ENCODE peak calls at places on chromosomes 12 and 14, in four cellular contexts. U, W, D and H are unnamed samples.

GRCh38 chr12:70543444-70543843 is 93.8 kb downstream of the PTPRB start:
- DNase-seq in U (no peak), D (peak), W (peak), H (no peak)

GRCh38 chr14:73143617-73144016 is 7.3 kb downstream of the PSEN1 start:
- DNase-seq in W (no peak), D (no peak), U (no peak), H (no peak)

GRCh38 chr12:32115404-32116104 is 8.9 kb downstream of the BICD1 start:
- DNase-seq in W (peak), U (peak), D (peak), H (no peak)

GRCh38 chr12:112322882-112323547 is 59.2 kb downstream of the HECTD4 start:
- DNase-seq in W (no peak), U (no peak), D (no peak), H (no peak)

GRCh38 chr12:57235012-57235727 is 5.7 kb downstream of the SHMT2 start:
- DNase-seq in W (peak), D (no peak), U (peak), H (no peak)

GRCh38 chr12:62757048-62757447 is 177.9 kb downstream of the PPM1H start:
- DNase-seq in D (no peak), W (no peak), U (no peak), H (no peak)

GRCh38 chr14:91326514-91326832 is 82.0 kb upstream of the GPR68 start:
- DNase-seq in U (no peak), W (no peak), D (no peak), H (no peak)

GRCh38 chr14:92615451-92615850 is 101.9 kb downstream of the RIN3 start:
- DNase-seq in W (no peak), D (no peak), U (no peak), H (no peak)

GRCh38 chr12:32920506-32921085 is 24.0 kb upstream of the PKP2 start:
- DNase-seq in W (peak), D (no peak), U (no peak), H (no peak)

GRCh38 chr14:98323850-98324249 is 948.1 kb downstream of the BCL11B start:
- DNase-seq in D (no peak), W (peak), U (no peak), H (no peak)

GRCh38 chr12:124410354-124411175 is 115.7 kb downstream of the RFLNA start:
- DNase-seq in D (no peak), W (no peak), U (no peak), H (no peak)

GRCh38 chr14:59347511-59347900 is 117.7 kb downstream of the GPR135 start:
- DNase-seq in W (no peak), D (no peak), U (no peak), H (no peak)

GRCh38 chr12:810635-811415 is 58.4 kb downstream of the WNK1 start:
- DNase-seq in W (no peak), U (no peak), D (no peak), H (no peak)

GRCh38 chr14:96889091-96889490 is 91.9 kb downstream of the VRK1 start:
- DNase-seq in U (no peak), D (no peak), W (no peak), H (no peak)

GRCh38 chr12:87667378-87667777 is 361.8 kb downstream of the C12orf50 start:
- DNase-seq in U (no peak), W (peak), D (no peak), H (no peak)

GRCh38 chr14:74647834-74648361 is 35.9 kb upstream of the LTBP2 start:
- DNase-seq in W (no peak), D (no peak), U (peak), H (no peak)

GRCh38 chr12:132904718-132905328 is 17.4 kb upstream of the CHFR start:
- DNase-seq in W (peak), U (peak), D (peak), H (no peak)

GRCh38 chr12:12210983-12211382 is 55.9 kb downstream of the LRP6 start:
- DNase-seq in W (no peak), D (no peak), U (no peak), H (no peak)

GRCh38 chr14:71621276-71621675 is 311.0 kb upstream of the RGS6 start:
- DNase-seq in U (no peak), D (no peak), W (peak), H (no peak)

GRCh38 chr12:49962861-49963765 is 1.4 kb downstream of the AQP5 start:
- DNase-seq in U (peak), W (no peak), D (no peak), H (no peak)

GRCh38 chr12:125092108-125092871 is 27.1 kb downstream of the AACS start:
- DNase-seq in W (no peak), U (no peak), D (no peak), H (no peak)

GRCh38 chr12:43973385-43973784 is 137.5 kb downstream of the TMEM117 start:
- DNase-seq in W (no peak), U (no peak), D (no peak), H (no peak)

GRCh38 chr14:83556746-83557460 is 1973.0 kb upstream of the FLRT2 start:
- DNase-seq in U (no peak), W (peak), D (peak), H (no peak)